ENCODE peak calls at places on chromosomes 13 and 19, in four cellular contexts. X, W, C and J are unnamed samples.

GRCh38 chr13:49569993-49570689 is 15.2 kb downstream of the RCBTB1 start:
- DNase-seq in X (peak; percentile 10), W (no peak), C (no peak), J (no peak)

GRCh38 chr13:49112782-49113525 is 107.2 kb upstream of the MLNR start:
- DNase-seq in X (peak; percentile 3), W (no peak), C (no peak), J (no peak)

GRCh38 chr13:99659234-99659633 is 158.0 kb downstream of the TM9SF2 start:
- DNase-seq in X (no peak), W (no peak), C (no peak), J (no peak)

GRCh38 chr19:18645035-18645511 is 8.2 kb downstream of the KLHL26 start:
- DNase-seq in X (no peak), W (peak; percentile 90), C (no peak), J (no peak)

GRCh38 chr13:45737571-45738002 is 35.5 kb downstream of the CBY2 start:
- DNase-seq in X (no peak), W (no peak), C (peak; percentile 88), J (no peak)

GRCh38 chr19:31214086-31214485 is 135.2 kb downstream of the TSHZ3 start:
- DNase-seq in X (peak; percentile 100), W (peak; percentile 89), C (no peak), J (peak; percentile 97)

GRCh38 chr13:59384154-59384553 is 779.6 kb downstream of the DIAPH3 start:
- DNase-seq in X (no peak), W (no peak), C (no peak), J (no peak)

GRCh38 chr13:80630685-80631121 is 289.8 kb upstream of the SPRY2 start:
- DNase-seq in X (peak; percentile 24), W (no peak), C (no peak), J (no peak)

GRCh38 chr13:44364019-44364418 is 9.6 kb upstream of the SERP2 start:
- DNase-seq in X (no peak), W (no peak), C (no peak), J (no peak)

GRCh38 chr13:106455777-106456176 is 79.7 kb downstream of the EFNB2 start:
- DNase-seq in X (no peak), W (no peak), C (no peak), J (no peak)

GRCh38 chr19:18629166-18630088 is 7.4 kb upstream of the KLHL26 start:
- DNase-seq in X (no peak), W (no peak), C (no peak), J (no peak)

GRCh38 chr19:7869910-7870511 is 4.2 kb downstream of the PRR36 start:
- DNase-seq in X (no peak), W (no peak), C (peak; percentile 92), J (no peak)

GRCh38 chr13:46521921-46522691 is 30.9 kb upstream of the LRCH1 start:
- DNase-seq in X (no peak), W (no peak), C (no peak), J (no peak)

GRCh38 chr19:46404039-46404883 is 9.1 kb downstream of the CCDC8 start:
- DNase-seq in X (no peak), W (no peak), C (peak; percentile 90), J (no peak)

GRCh38 chr19:40465025-40465780 is at the start of gene BLVRB:
- DNase-seq in X (peak; percentile 55), W (no peak), C (no peak), J (peak; percentile 71)

GRCh38 chr19:1411255-1412191 is 4.1 kb downstream of the DAZAP1 start:
- DNase-seq in X (peak; percentile 82), W (no peak), C (no peak), J (no peak)

GRCh38 chr19:8361921-8362793 is 1.8 kb upstream of the ANGPTL4 start:
- DNase-seq in X (peak; percentile 100), W (peak; percentile 99), C (no peak), J (peak; percentile 98)

GRCh38 chr13:52371736-52372247 is 34.2 kb downstream of the THSD1 start:
- DNase-seq in X (peak; percentile 81), W (no peak), C (peak; percentile 53), J (peak; percentile 80)

GRCh38 chr13:99056381-99057014 is 78.6 kb upstream of the DOCK9 start:
- DNase-seq in X (no peak), W (no peak), C (no peak), J (no peak)

GRCh38 chr13:21212138-21212775 is 35.8 kb downstream of the MRPL57 start:
- DNase-seq in X (no peak), W (no peak), C (no peak), J (no peak)

GRCh38 chr13:45564108-45564507 is 51.4 kb downstream of the ERICH6B start:
- DNase-seq in X (no peak), W (no peak), C (peak; percentile 20), J (no peak)

GRCh38 chr13:83168575-83168974 is 713.7 kb downstream of the SLITRK1 start:
- DNase-seq in X (no peak), W (no peak), C (no peak), J (no peak)

GRCh38 chr13:29507356-29507755 is 88.1 kb downstream of the SLC7A1 start:
- DNase-seq in X (no peak), W (no peak), C (no peak), J (no peak)

GRCh38 chr13:45879666-45880065 is 28.1 kb upstream of the SIAH3 start:
- DNase-seq in X (peak; percentile 13), W (no peak), C (peak; percentile 86), J (peak; percentile 13)

GRCh38 chr13:112814905-112815585 is 125.2 kb downstream of the ATP11A start:
- DNase-seq in X (peak; percentile 79), W (no peak), C (no peak), J (no peak)

GRCh38 chr13:112959701-112960542 is 9.1 kb upstream of the MCF2L start:
- DNase-seq in X (no peak), W (no peak), C (peak; percentile 39), J (no peak)

GRCh38 chr13:97130201-97130600 is 91.9 kb upstream of the MBNL2 start:
- DNase-seq in X (no peak), W (no peak), C (no peak), J (no peak)